ENCODE peak calls at places on chromosomes 6 and 20, in five cellular contexts. L, F, G, P and B are unnamed samples.

GRCh38 chr20:62814060-62814708 is 2.7 kb upstream of the COL9A3 start:
- DNase-seq in L (no peak), F (no peak), G (no peak), P (no peak), B (no peak)

GRCh38 chr20:50879649-50880550 is 51.3 kb downstream of the ADNP start:
- DNase-seq in L (no peak), F (no peak), G (no peak), P (no peak), B (no peak)

GRCh38 chr6:91715171-91715805 is 1128.4 kb upstream of the MAP3K7 start:
- DNase-seq in L (no peak), F (no peak), G (no peak), P (no peak), B (no peak)

GRCh38 chr6:27642744-27643456 is 170.0 kb upstream of the ZNF184 start:
- DNase-seq in L (no peak), F (no peak), G (no peak), P (no peak), B (no peak)

GRCh38 chr6:97958143-97958542 is 675.1 kb upstream of the MMS22L start:
- DNase-seq in L (no peak), F (peak), G (peak), P (no peak), B (no peak)

GRCh38 chr6:156618600-156619205 is 158.5 kb upstream of the ARID1B start:
- DNase-seq in L (no peak), F (peak), G (no peak), P (no peak), B (peak)

GRCh38 chr6:7763896-7764295 is 38.0 kb downstream of the BMP6 start:
- DNase-seq in L (no peak), F (no peak), G (no peak), P (no peak), B (no peak)

GRCh38 chr20:63028461-63028921 is 21.7 kb upstream of the BHLHE23 start:
- DNase-seq in L (no peak), F (no peak), G (no peak), P (no peak), B (no peak)

GRCh38 chr20:17536944-17537444 is 5.8 kb upstream of the BFSP1 start:
- DNase-seq in L (peak), F (peak), G (peak), P (no peak), B (peak)

GRCh38 chr6:36851149-36851614 is 11.9 kb upstream of the CPNE5 start:
- DNase-seq in L (no peak), F (peak), G (no peak), P (no peak), B (peak)

GRCh38 chr20:38220587-38220986 is 39.9 kb downstream of the KIAA1755 start:
- DNase-seq in L (no peak), F (no peak), G (no peak), P (no peak), B (no peak)

GRCh38 chr20:38219006-38219950 is 41.3 kb downstream of the KIAA1755 start:
- DNase-seq in L (no peak), F (no peak), G (no peak), P (no peak), B (no peak)

GRCh38 chr20:38222923-38223742 is 37.4 kb downstream of the KIAA1755 start:
- DNase-seq in L (no peak), F (no peak), G (no peak), P (no peak), B (no peak)

GRCh38 chr20:38222231-38222922 is 38.2 kb downstream of the KIAA1755 start:
- DNase-seq in L (peak), F (peak), G (peak), P (no peak), B (peak)

DNA sequence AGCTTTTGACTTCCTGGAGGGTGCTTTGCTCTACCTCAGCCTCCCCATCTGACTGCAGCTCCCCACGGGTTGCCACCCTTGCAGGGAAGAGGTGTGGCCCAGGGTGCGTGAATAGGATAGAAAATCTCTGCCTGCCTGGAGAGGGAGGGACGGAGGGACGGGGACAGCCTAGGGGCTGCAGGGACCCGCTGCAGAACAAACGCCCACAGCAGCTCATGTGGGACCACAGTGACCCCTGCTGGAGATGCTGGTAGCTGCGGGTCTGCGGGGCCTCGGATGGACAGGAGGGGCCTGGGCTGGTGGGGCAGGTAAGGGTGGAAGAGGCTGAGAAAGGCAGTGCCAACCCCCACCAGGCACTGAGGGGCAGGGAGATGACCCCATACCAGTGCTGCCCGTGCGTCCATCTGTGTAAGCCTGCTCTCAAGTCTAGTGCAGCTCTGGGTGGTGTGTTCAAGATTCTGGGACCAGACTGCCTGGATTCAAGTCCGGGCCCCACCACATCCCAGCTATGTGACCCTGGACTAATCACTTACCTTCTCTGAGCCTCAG is 39.4 kb downstream of the KIAA1755 start:
- DNase-seq in L (peak), F (peak), G (peak), P (no peak), B (peak)
- H3K27ac ChIP-seq in L (no peak), F (no peak), G (no peak), P (no peak), B (no peak)

GRCh38 chr6:41778895-41779294 is 805 bp downstream of the FRS3 start:
- DNase-seq in L (no peak), F (no peak), G (no peak), P (no peak), B (no peak)
- H3K27ac ChIP-seq in L (no peak), F (no peak), G (no peak), P (no peak), B (no peak)

DNA sequence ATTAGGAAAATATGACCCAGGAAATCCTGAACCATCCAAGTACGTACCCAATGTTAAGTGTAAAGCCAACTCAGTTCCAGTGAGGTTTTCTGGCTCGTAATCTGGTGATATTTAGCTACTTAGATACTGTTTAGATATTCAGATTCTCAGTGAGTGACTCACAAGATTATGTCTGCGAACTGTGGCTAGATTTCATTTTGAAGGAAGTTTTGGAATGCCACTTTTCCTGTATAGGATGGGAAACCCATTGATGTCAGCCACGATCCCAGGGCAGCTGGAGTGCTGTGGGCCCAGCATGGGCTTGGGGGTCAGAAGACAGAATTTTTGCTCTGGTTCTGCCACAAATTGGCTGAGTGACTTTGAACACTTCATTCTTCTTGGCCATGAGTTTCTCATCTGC is 76.3 kb downstream of the TMEM170B start:
- DNase-seq in L (no peak), F (no peak), G (no peak), P (no peak), B (peak)
- H3K27ac ChIP-seq in L (no peak), F (no peak), G (no peak), P (no peak), B (no peak)

DNA sequence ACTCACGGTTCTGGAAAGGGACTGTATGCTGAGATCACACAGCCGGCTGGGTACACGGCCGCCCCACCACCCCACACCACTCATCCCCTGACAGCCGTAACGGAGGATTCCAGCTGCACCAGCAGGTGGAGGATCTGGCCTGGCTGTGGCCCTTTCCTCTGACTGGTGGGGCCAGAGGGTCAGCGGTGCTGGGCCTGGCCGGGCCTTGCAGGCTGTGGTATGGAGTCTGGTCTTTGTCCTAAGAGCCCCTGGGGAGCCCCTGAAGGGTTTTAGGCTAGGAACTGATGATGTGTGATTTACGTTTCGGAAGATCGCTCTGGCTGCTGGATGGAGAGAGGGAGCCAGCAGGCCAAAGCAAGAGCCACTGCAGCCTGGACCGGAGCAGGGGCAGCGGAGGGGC is 26.6 kb downstream of the NOL4L start:
- DNase-seq in L (no peak), F (no peak), G (no peak), P (no peak), B (no peak)
- H3K27ac ChIP-seq in L (no peak), F (no peak), G (no peak), P (no peak), B (no peak)

GRCh38 chr6:56521988-56522387 is 120.7 kb downstream of the DST start:
- DNase-seq in L (no peak), F (no peak), G (no peak), P (no peak), B (no peak)
- H3K27ac ChIP-seq in L (no peak), F (no peak), G (no peak), P (no peak), B (no peak)

DNA sequence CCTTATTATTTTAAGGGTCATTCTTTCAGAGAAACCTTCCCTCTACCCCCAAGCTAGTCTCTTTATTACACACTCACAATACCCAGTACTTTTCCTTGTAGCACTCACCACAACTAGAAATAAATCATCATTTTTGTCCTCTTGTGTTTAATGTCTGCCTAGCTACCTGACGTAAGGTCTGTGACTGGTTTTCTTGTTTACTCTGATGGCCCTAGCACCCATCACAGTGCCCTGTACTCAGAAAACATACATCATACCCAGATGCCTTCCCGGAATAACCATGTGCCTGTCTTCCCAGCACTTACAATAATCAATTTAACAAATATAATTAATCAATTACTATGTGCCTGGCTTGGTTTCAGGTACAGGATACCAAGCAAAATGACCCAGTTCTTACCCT is 25.8 kb upstream of the IER3 start:
- DNase-seq in L (no peak), F (no peak), G (no peak), P (no peak), B (no peak)
- H3K27ac ChIP-seq in L (no peak), F (no peak), G (peak), P (no peak), B (peak)

GRCh38 chr20:59118855-59119254 is 44.8 kb upstream of the ZNF831 start:
- DNase-seq in L (no peak), F (no peak), G (no peak), P (no peak), B (no peak)

GRCh38 chr20:59121714-59122376 is 41.8 kb upstream of the ZNF831 start:
- DNase-seq in L (no peak), F (peak), G (no peak), P (no peak), B (peak)

GRCh38 chr20:59120491-59120890 is 43.1 kb upstream of the ZNF831 start:
- DNase-seq in L (peak), F (no peak), G (no peak), P (no peak), B (no peak)

GRCh38 chr20:59122377-59122932 is 41.2 kb upstream of the ZNF831 start:
- DNase-seq in L (no peak), F (no peak), G (no peak), P (no peak), B (no peak)

GRCh38 chr20:59120919-59121318 is 42.7 kb upstream of the ZNF831 start:
- DNase-seq in L (no peak), F (no peak), G (no peak), P (no peak), B (no peak)
- H3K27ac ChIP-seq in L (peak), F (no peak), G (no peak), P (no peak), B (no peak)

DNA sequence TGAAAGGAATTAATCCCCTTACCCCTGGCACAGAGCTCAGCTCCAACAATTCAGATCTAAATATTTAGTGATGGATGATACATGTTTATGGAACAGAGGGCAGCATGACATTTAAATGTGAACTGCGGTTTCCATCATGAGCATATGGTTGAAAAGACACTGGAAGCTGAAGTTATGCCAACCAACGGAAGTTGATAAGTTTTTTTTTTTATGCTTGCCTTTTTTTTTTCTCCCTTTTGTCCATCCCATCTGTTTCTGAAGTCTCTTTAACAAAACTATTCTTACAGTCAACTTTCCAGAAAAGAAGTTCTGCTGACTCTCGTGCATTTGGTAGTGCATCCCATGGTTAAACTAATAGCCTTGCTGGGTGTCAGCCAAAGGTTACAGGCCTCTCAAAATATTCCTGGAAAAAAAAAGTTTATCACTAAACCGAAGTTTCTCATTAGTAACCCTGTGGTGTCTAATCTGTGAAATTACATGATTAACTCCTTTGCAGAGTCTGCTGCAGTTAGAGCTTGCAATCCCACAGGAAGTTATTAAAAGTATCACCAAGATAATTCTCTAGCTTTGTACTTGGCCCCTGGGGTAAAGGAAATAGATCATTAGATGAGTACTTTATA is 243.8 kb upstream of the TCF21 start:
- DNase-seq in L (no peak), F (no peak), G (no peak), P (no peak), B (peak)
- H3K27ac ChIP-seq in L (no peak), F (no peak), G (no peak), P (no peak), B (no peak)

DNA sequence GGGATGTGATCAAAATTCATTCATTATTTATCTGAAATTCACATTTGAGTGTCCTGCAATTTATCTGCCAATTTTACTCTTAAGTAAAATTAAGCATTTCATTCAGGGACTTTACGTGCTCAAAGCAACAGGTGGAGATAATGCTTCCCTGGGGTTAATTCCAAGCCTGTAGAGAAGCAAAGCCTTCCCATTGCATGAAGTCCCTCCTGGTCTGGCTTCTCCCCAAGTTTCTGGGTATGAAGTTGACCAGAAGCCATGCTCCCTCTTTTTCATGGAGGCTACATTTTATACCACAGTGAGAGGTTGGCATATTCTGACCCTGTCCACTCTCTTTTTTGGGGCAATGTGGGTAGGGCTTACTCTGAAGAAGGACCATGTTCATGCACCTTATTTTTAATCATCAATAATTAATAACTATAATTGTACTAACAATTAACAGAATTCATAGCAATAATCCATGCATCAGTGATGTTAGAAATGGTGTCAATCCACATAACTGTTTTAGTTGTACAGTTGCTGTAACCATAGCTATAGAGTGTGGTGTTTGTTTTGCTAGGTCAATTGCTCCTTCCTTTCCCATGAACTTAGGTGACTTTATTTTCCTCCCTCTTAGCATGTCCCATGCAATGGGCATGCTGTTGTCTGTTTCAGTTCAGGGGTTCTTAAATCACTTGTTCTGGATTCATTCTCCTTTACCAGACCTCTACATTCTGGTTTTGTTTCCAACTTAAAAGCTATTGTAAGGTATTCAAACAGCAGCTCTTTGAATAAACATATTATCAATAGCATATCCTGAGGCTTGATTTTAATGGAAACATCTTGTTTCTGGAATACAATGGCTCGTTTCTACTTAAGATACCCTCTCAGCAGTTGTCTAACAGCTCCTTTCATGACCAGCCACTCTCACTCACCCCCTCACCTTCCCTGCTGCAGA is 1.5 kb downstream of the LAMA4 start:
- DNase-seq in L (no peak), F (no peak), G (no peak), P (no peak), B (no peak)
- H3K27ac ChIP-seq in L (no peak), F (no peak), G (peak), P (peak), B (no peak)

DNA sequence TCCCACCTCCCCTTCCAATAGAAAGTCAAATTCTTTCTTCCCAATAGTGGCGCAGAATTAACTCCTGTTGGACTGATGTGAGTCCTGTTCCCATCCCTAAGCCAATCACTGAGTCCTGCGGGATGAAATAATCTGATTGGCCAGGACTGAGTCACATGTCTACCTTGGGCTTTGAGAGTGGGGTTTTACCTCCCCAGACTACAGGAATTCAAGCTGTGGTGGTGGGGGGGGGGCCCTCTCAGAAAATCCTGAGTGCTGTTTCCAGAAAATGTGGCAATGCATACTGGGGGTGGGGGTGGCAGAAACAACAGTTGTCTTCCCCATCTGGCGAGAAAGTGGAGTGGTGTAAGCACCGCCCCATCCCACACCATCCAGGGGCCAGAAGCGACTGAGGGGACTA is 65.7 kb downstream of the CTCFL start:
- DNase-seq in L (no peak), F (no peak), G (no peak), P (no peak), B (no peak)
- H3K27ac ChIP-seq in L (no peak), F (no peak), G (peak), P (no peak), B (no peak)